ENCODE peak calls at places on chromosome 21, in seven cellular contexts. B, F, P, T, G, V and O are unnamed samples.

GRCh38 chr21:42658320-42659105 is 5.1 kb downstream of the PDE9A start:
- DNase-seq in B (no peak), F (no peak), P (no peak), T (no peak), G (no peak), V (no peak), O (no peak)

GRCh38 chr21:29640233-29640554 is 299.6 kb downstream of the GRIK1 start:
- DNase-seq in B (no peak), F (no peak), P (no peak), T (no peak), G (no peak), V (no peak), O (no peak)

GRCh38 chr21:27476696-27477095 is 509.8 kb upstream of the ADAMTS5 start:
- DNase-seq in B (no peak), F (no peak), P (no peak), T (peak), G (no peak), V (no peak), O (no peak)

GRCh38 chr21:34526236-34526617 is 14.2 kb upstream of the KCNE1 start:
- DNase-seq in B (no peak), F (peak), P (no peak), T (no peak), G (no peak), V (no peak), O (peak)

GRCh38 chr21:38775733-38776132 is 30.0 kb upstream of the ETS2 start:
- DNase-seq in B (no peak), F (no peak), P (no peak), T (no peak), G (no peak), V (no peak), O (no peak)

GRCh38 chr21:34885636-34886553 is 163.2 kb downstream of the RUNX1 start:
- DNase-seq in B (no peak), F (peak), P (no peak), T (no peak), G (no peak), V (no peak), O (no peak)

GRCh38 chr21:28699186-28699585 is 293.5 kb downstream of the LTN1 start:
- DNase-seq in B (no peak), F (no peak), P (no peak), T (no peak), G (no peak), V (no peak), O (no peak)

GRCh38 chr21:37057614-37058013 is 15.3 kb downstream of the PIGP start:
- DNase-seq in B (no peak), F (no peak), P (no peak), T (no peak), G (no peak), V (no peak), O (no peak)

GRCh38 chr21:29092102-29092959 is 18.9 kb upstream of the CCT8 start:
- DNase-seq in B (no peak), F (no peak), P (no peak), T (no peak), G (no peak), V (no peak), O (peak)

GRCh38 chr21:33762798-33763572 is 120.7 kb downstream of the ITSN1 start:
- DNase-seq in B (no peak), F (peak), P (no peak), T (no peak), G (no peak), V (no peak), O (peak)

GRCh38 chr21:42527489-42528158 is 14.0 kb downstream of the SLC37A1 start:
- DNase-seq in B (no peak), F (no peak), P (no peak), T (no peak), G (no peak), V (peak), O (no peak)

GRCh38 chr21:45997495-45998275 is 16.1 kb downstream of the COL6A1 start:
- DNase-seq in B (no peak), F (no peak), P (peak), T (no peak), G (peak), V (peak), O (no peak)